ENCODE peak calls at places on chromosome 20, in five cellular contexts. P, I, L, C and O are unnamed samples.

GRCh38 chr20:53077373-53078205 is 105.4 kb downstream of the TSHZ2 start:
- DNase-seq in P (peak; percentile 87), I (peak; percentile 35), L (no peak), C (peak; percentile 38), O (peak; percentile 17)

GRCh38 chr20:61679473-61679872 is 386.2 kb downstream of the TAF4 start:
- DNase-seq in P (no peak), I (no peak), L (no peak), C (no peak), O (no peak)

GRCh38 chr20:62285722-62286121 is 17.1 kb upstream of the ADRM1 start:
- DNase-seq in P (no peak), I (no peak), L (no peak), C (no peak), O (no peak)

GRCh38 chr20:62768815-62769287 is 27.4 kb upstream of the MRGBP start:
- DNase-seq in P (no peak), I (peak; percentile 79), L (peak; percentile 61), C (no peak), O (no peak)

GRCh38 chr20:60249436-60249835 is 291.2 kb downstream of the CDH26 start:
- DNase-seq in P (peak; percentile 95), I (no peak), L (peak; percentile 98), C (no peak), O (peak; percentile 71)

GRCh38 chr20:21396921-21397340 is 395 bp downstream of the NKX2-4 start:
- DNase-seq in P (no peak), I (peak; percentile 19), L (no peak), C (no peak), O (no peak)

GRCh38 chr20:19249515-19249914 is 37.1 kb downstream of the SLC24A3 start:
- DNase-seq in P (peak; percentile 62), I (no peak), L (peak; percentile 2), C (peak; percentile 3), O (peak; percentile 45)

GRCh38 chr20:9068896-9069663 is at the start of gene PLCB4:
- DNase-seq in P (peak; percentile 25), I (peak; percentile 22), L (peak; percentile 66), C (no peak), O (peak; percentile 89)

GRCh38 chr20:61758556-61759200 is 307.0 kb downstream of the TAF4 start:
- DNase-seq in P (no peak), I (no peak), L (no peak), C (no peak), O (no peak)

GRCh38 chr20:8424010-8424409 is 291.9 kb downstream of the PLCB1 start:
- DNase-seq in P (peak; percentile 54), I (no peak), L (peak; percentile 86), C (no peak), O (no peak)

GRCh38 chr20:24995741-24996448 is 3.3 kb upstream of the APMAP start:
- DNase-seq in P (peak; percentile 31), I (no peak), L (no peak), C (no peak), O (peak; percentile 45)

GRCh38 chr20:20130399-20130798 is 78.1 kb downstream of the CFAP61 start:
- DNase-seq in P (peak; percentile 5), I (no peak), L (no peak), C (no peak), O (peak; percentile 71)

GRCh38 chr20:34311118-34312023 is 8.2 kb upstream of the AHCY start:
- DNase-seq in P (peak; percentile 31), I (peak; percentile 68), L (no peak), C (no peak), O (no peak)

DNA sequence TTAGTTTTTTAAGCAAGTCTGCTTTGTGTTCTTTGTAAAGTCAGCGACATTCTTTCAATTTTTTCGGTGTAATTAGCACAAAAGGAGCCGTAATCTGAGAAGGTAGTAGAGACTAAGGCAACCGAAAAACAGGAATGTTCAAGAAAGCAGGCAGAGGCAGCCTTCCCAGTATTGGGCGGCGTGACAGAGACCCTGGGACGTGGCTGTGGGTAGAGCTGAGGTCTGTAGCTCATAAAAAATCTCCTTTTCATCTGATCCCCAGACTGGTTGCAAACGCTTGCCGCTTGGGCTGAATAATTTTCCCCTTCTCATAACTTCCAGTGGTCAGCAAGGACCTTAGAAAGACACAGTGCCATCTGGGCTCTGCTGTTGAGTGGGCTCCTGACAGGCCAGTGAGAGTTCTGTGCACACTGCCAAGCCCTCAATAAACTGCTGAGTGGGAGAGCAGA is 30.8 kb downstream of the GNAS start:
- DNase-seq in P (no peak), I (no peak), L (no peak), C (no peak), O (no peak)
- H3K4me3 ChIP-seq in P (no peak overlapping the region), I (no peak overlapping the region), L (no peak overlapping the region), C (no peak overlapping the region), O (no peak overlapping the region)

GRCh38 chr20:50514035-50514337 is 3.8 kb downstream of the PTPN1 start:
- DNase-seq in P (no peak), I (no peak), L (no peak), C (no peak), O (no peak)
- H3K4me3 ChIP-seq in P (peak overlapping the region; percentile 9), I (no peak overlapping the region), L (peak overlapping the region; percentile 10), C (no peak overlapping the region), O (no peak overlapping the region)

DNA sequence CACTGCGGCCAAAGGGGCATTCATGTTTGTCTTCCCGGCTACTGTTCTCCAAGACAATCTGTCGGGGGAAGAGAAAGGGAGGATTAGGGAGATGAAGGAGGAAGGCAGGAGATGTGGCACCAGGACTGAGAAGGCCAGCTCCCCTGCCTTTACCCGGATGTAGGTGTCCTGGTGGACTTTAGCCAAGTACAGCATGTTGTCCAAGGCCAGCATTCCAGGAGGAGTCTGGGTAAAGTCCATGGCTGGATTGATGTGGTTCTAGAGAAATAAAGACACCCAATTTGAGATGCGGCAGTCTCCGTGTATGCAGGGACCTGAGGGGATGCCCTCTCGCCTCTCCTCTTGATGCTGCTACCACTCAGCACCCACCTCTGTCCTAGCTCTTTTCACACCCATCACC is 32.0 kb downstream of the ELMO2 start:
- DNase-seq in P (no peak), I (no peak), L (no peak), C (no peak), O (no peak)
- H3K4me3 ChIP-seq in P (no peak overlapping the region), I (no peak overlapping the region), L (no peak overlapping the region), C (no peak overlapping the region), O (no peak overlapping the region)

DNA sequence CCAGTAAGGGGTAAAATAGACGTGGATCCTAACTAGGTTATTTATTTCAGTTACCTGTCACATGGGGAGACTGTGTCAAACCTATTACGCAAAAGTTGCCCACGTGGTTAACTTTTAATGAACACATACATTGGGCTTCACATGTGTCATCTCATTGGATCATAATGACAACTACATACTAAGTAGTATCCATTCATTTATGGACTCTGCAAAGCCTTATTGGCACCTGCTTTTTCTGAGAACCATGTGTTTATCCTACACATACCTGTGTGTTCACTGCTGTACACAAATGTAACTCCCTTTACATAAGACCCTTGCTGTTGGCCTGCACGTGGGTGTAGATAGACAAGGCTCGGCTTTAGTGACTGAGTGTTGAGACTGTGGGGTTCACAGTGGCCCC is 5.1 kb downstream of the BPIFA1 start:
- DNase-seq in P (no peak), I (no peak), L (no peak), C (no peak), O (no peak)
- H3K4me3 ChIP-seq in P (no peak overlapping the region), I (no peak overlapping the region), L (no peak overlapping the region), C (no peak overlapping the region), O (no peak overlapping the region)

GRCh38 chr20:31720486-31721407 is 1.9 kb downstream of the BCL2L1 start:
- DNase-seq in P (no peak), I (no peak), L (no peak), C (no peak), O (peak; percentile 13)

GRCh38 chr20:31717478-31717946 is 5.2 kb downstream of the BCL2L1 start:
- DNase-seq in P (no peak), I (no peak), L (no peak), C (no peak), O (no peak)

GRCh38 chr20:31716818-31717477 is 5.7 kb downstream of the BCL2L1 start:
- DNase-seq in P (no peak), I (no peak), L (no peak), C (no peak), O (no peak)

GRCh38 chr20:31719644-31720485 is 2.8 kb downstream of the BCL2L1 start:
- DNase-seq in P (no peak), I (no peak), L (no peak), C (no peak), O (peak; percentile 94)

DNA sequence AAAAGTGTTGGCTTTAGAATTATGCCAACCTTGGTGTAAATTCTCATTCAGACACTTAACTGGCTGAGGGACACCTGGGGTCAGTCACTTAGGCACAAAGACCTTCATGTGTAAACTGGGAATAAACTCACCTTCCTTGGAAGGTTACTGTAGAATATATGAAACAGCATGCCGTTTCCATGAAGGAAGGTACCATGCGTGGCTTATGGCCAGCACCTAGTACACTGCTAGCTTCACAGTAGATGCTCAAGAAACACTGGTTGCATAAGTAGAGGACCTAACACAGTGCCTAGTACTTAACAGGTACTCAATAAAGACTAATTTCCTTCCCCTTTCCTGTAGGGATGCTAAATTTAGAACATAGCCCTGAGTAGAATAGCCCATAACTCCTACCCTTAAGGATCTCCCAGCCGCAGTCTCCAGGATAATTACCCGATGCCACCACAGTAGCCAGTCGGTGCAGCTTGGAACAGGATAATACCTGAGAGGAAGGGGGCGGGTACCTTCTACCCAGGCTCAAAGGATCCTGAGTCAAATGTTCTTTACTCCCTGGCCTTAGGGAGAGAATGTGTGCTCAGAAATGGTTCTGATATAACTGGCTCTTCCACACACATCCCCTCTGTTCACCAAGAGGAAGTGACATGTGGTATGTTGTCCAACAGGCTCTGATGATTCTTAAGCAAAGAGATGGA is 3.6 kb downstream of the BCL2L1 start:
- DNase-seq in P (no peak), I (no peak), L (no peak), C (no peak), O (peak; percentile 87)
- H3K4me3 ChIP-seq in P (peak overlapping the region; percentile 71), I (peak overlapping the region; percentile 95), L (no peak overlapping the region), C (peak overlapping the region; percentile 75), O (peak overlapping the region; percentile 95)

GRCh38 chr20:3238616-3239025 is 369 bp downstream of the SLC4A11 start:
- DNase-seq in P (no peak), I (no peak), L (no peak), C (no peak), O (peak; percentile 51)

GRCh38 chr20:3239867-3240775 is 1.1 kb upstream of the SLC4A11 start:
- DNase-seq in P (peak; percentile 21), I (no peak), L (no peak), C (no peak), O (no peak)

GRCh38 chr20:3239026-3239866 is at the start of gene SLC4A11:
- DNase-seq in P (peak; percentile 56), I (peak; percentile 64), L (peak; percentile 33), C (no peak), O (peak; percentile 72)

GRCh38 chr20:3242167-3242692 is 3.2 kb upstream of the SLC4A11 start:
- DNase-seq in P (no peak), I (no peak), L (no peak), C (no peak), O (no peak)

DNA sequence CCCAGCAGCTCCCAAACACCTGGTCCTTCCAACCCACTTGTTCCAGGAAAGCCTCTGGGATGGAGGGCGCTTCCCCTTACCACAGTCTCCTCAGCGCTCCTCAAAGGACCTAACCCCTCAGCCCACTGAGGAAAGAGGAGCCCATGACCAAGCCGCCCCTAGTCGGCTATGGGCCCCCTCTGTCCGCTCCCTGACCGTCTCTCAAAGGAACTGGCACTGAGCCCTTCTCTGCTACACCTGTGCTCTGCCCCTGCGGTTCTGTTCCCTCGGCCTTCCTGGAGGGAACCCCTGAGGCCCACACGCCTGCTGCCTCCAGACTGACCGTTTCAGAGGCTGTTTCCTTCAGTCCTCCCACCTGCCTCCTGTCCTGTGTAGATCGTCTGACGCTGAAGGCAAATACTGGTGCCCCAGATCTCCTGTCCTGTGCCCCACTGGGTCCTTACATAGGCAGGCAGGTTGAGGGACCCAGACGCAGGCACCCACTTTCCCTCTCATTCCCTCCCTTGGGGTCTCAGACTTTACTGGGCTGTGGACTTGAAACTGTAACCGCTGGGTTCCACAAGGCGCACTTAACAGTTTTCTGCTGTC is 1.9 kb upstream of the SLC4A11 start:
- DNase-seq in P (no peak), I (no peak), L (no peak), C (no peak), O (no peak)
- H3K4me3 ChIP-seq in P (no peak overlapping the region), I (no peak overlapping the region), L (no peak overlapping the region), C (no peak overlapping the region), O (no peak overlapping the region)